ENCODE peak calls at places on chromosome 3, in six cellular contexts. One of them, this sample, is unnamed.

GRCh38 chr3:40333416-40333815 is 23.9 kb downstream of the EIF1B start:
- DNase-seq in GM12878: no peak
- DNase-seq in K562: no peak
- DNase-seq in HepG2: no peak
- DNase-seq in SK-N-SH: peak; percentile 25
- DNase-seq in H1: no peak
- DNase-seq in this sample: no peak

GRCh38 chr3:45659661-45660566 is 29.3 kb upstream of the SACM1L start:
- DNase-seq in GM12878: peak; percentile 20
- DNase-seq in K562: peak; percentile 80
- DNase-seq in HepG2: peak; percentile 81
- DNase-seq in SK-N-SH: peak; percentile 71
- DNase-seq in H1: peak; percentile 47
- DNase-seq in this sample: no peak

GRCh38 chr3:157170861-157171260 is 10.9 kb upstream of the CCNL1 start:
- DNase-seq in GM12878: no peak
- DNase-seq in K562: peak; percentile 69
- DNase-seq in HepG2: no peak
- DNase-seq in SK-N-SH: no peak
- DNase-seq in H1: no peak
- DNase-seq in this sample: peak; percentile 93

GRCh38 chr3:148604270-148605085 is 93.2 kb upstream of the AGTR1 start:
- DNase-seq in GM12878: no peak
- DNase-seq in K562: no peak
- DNase-seq in HepG2: no peak
- DNase-seq in SK-N-SH: no peak
- DNase-seq in H1: no peak
- DNase-seq in this sample: no peak

GRCh38 chr3:17035033-17035432 is 150.3 kb downstream of the PLCL2 start:
- DNase-seq in GM12878: no peak
- DNase-seq in K562: no peak
- DNase-seq in HepG2: no peak
- DNase-seq in SK-N-SH: no peak
- DNase-seq in H1: no peak
- DNase-seq in this sample: peak; percentile 66

GRCh38 chr3:30518201-30518864 is 88.1 kb upstream of the TGFBR2 start:
- DNase-seq in GM12878: no peak
- DNase-seq in K562: no peak
- DNase-seq in HepG2: peak; percentile 68
- DNase-seq in SK-N-SH: no peak
- DNase-seq in H1: no peak
- DNase-seq in this sample: no peak

GRCh38 chr3:15693340-15693739 is 91.8 kb downstream of the BTD start:
- DNase-seq in GM12878: no peak
- DNase-seq in K562: no peak
- DNase-seq in HepG2: no peak
- DNase-seq in SK-N-SH: no peak
- DNase-seq in H1: no peak
- DNase-seq in this sample: no peak

GRCh38 chr3:119237299-119237698 is 3.4 kb downstream of the B4GALT4 start:
- DNase-seq in GM12878: no peak
- DNase-seq in K562: no peak
- DNase-seq in HepG2: no peak
- DNase-seq in SK-N-SH: no peak
- DNase-seq in H1: no peak
- DNase-seq in this sample: no peak

GRCh38 chr3:40255532-40255931 is 54.0 kb upstream of the EIF1B start:
- DNase-seq in GM12878: no peak
- DNase-seq in K562: no peak
- DNase-seq in HepG2: no peak
- DNase-seq in SK-N-SH: no peak
- DNase-seq in H1: no peak
- DNase-seq in this sample: no peak

GRCh38 chr3:142498397-142499180 is 50.8 kb upstream of the XRN1 start:
- DNase-seq in GM12878: no peak
- DNase-seq in K562: no peak
- DNase-seq in HepG2: no peak
- DNase-seq in SK-N-SH: no peak
- DNase-seq in H1: no peak
- DNase-seq in this sample: no peak

GRCh38 chr3:82163907-82164520 is 402.6 kb upstream of the GBE1 start:
- DNase-seq in GM12878: no peak
- DNase-seq in K562: no peak
- DNase-seq in HepG2: no peak
- DNase-seq in SK-N-SH: no peak
- DNase-seq in H1: no peak
- DNase-seq in this sample: no peak

GRCh38 chr3:5635746-5636145 is 448.2 kb downstream of the EDEM1 start:
- DNase-seq in GM12878: no peak
- DNase-seq in K562: no peak
- DNase-seq in HepG2: no peak
- DNase-seq in SK-N-SH: no peak
- DNase-seq in H1: no peak
- DNase-seq in this sample: no peak

GRCh38 chr3:5638550-5638949 is 451.0 kb downstream of the EDEM1 start:
- DNase-seq in GM12878: no peak
- DNase-seq in K562: no peak
- DNase-seq in HepG2: no peak
- DNase-seq in SK-N-SH: no peak
- DNase-seq in H1: no peak
- DNase-seq in this sample: no peak

GRCh38 chr3:5630396-5630795 is 442.9 kb downstream of the EDEM1 start:
- DNase-seq in GM12878: no peak
- DNase-seq in K562: no peak
- DNase-seq in HepG2: no peak
- DNase-seq in SK-N-SH: no peak
- DNase-seq in H1: no peak
- DNase-seq in this sample: no peak

GRCh38 chr3:5633960-5634359 is 446.5 kb downstream of the EDEM1 start:
- DNase-seq in GM12878: no peak
- DNase-seq in K562: no peak
- DNase-seq in HepG2: no peak
- DNase-seq in SK-N-SH: no peak
- DNase-seq in H1: no peak
- DNase-seq in this sample: no peak

DNA sequence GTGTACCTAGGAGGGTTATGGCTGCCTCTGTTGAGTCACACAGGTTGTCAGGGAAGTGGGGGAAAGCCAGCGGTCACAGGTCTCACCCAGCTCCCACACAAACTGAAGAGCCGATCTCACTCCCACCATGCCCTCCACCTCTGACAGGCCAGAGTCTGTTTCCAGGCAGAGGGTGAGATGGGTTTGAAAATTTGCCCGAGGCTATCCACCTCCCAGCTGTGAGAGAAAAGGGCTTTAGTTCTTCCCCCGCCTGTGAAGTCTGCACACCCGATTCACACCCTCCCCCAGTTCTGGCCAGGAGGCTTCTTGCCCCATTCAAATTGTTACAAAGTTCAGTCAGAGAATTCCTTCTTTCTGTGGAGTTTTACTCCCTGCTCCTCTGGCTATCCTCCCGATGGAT is 446.9 kb downstream of the EDEM1 start:
- DNase-seq in GM12878: no peak
- DNase-seq in K562: no peak
- DNase-seq in HepG2: no peak
- DNase-seq in SK-N-SH: no peak
- DNase-seq in H1: no peak
- DNase-seq in this sample: no peak
- TF ChIP-seq POLR2AphosphoS5 in GM12878: no peak
- TF ChIP-seq POLR2AphosphoS5 in K562: no peak
- TF ChIP-seq POLR2AphosphoS5 in HepG2: no peak
- TF ChIP-seq POLR2AphosphoS5 in SK-N-SH: no peak
- TF ChIP-seq POLR2AphosphoS5 in H1: no peak
- TF ChIP-seq POLR2AphosphoS5 in this sample: no peak

DNA sequence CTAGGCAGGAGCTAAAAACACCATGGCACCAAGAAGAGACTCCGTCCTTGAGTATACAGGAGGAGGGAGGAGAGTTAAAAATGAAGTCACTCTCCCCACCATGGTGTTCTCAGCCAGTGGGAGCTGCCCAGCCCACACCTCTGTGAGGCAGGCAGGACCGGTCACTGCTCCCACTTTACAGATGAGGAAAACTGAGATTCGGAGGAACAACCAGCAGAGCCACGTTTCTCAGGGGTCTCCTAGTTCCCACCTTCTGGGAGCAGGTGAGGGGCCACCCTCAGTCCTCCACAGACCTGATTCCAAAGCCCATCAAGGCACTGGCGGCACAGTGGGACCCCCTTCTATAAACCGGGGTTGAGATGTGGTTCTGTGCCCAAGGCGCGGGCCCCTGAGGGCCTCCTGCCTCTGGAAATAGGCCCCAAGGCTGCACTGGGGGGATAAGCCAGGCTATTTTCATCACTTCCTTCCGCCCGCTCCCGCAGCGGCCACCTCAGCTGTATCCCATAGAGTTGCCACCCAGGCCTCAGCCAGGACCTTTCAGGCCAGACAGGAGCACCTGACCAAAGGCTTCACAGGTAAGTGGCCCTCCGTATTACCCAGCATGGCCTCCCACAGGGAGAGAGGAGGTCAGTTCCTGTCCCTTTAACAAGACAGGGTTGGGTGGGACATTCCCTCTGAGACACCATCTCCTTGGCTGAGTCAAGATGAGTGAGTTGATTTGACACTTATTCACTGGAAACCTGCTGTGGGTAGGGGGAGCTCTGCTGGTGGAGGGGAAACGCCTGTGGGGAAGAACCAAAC is at the start of gene GP9:
- DNase-seq in GM12878: no peak
- DNase-seq in K562: no peak
- DNase-seq in HepG2: no peak
- DNase-seq in SK-N-SH: no peak
- DNase-seq in H1: no peak
- DNase-seq in this sample: no peak
- H3K27ac ChIP-seq in GM12878: no peak within 1 kb of the TSS
- H3K27ac ChIP-seq in K562: no peak within 1 kb of the TSS
- H3K27ac ChIP-seq in HepG2: no peak within 1 kb of the TSS
- H3K27ac ChIP-seq in SK-N-SH: peak within 1 kb of the TSS; percentile 50
- H3K27ac ChIP-seq in H1: no peak within 1 kb of the TSS
- H3K27ac ChIP-seq in this sample: no peak within 1 kb of the TSS

DNA sequence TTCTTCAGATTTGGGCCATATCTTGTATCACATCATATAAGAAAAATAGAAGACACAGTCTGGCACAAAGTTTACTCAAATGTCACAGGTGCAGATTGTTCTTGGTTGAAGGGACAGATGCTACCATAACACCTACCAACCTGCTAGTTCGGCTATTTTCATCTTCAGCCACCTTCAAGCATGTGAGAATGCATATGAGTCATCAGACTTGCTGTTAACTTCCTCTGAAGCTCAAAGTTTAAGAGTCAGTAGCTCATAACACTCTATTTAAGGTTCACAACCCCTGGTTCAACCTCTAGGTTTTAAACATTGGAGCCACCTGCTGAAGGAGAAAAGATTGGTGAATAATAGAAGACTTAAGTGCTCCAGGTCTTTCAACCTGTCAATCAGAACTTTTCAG is 522.8 kb downstream of the NLGN1 start:
- DNase-seq in GM12878: no peak
- DNase-seq in K562: no peak
- DNase-seq in HepG2: no peak
- DNase-seq in SK-N-SH: no peak
- DNase-seq in H1: no peak
- DNase-seq in this sample: no peak
- TF ChIP-seq GABPA in GM12878: no peak
- TF ChIP-seq GABPA in K562: no peak
- TF ChIP-seq GABPA in HepG2: no peak
- TF ChIP-seq GABPA in SK-N-SH: no peak
- TF ChIP-seq GABPA in H1: no peak
- TF ChIP-seq GABPA in this sample: no peak

GRCh38 chr3:48662753-48663488 is at the start of gene CELSR3:
- DNase-seq in GM12878: peak; percentile 33
- DNase-seq in K562: peak; percentile 84
- DNase-seq in HepG2: peak; percentile 69
- DNase-seq in SK-N-SH: peak; percentile 92
- DNase-seq in H1: peak; percentile 73
- DNase-seq in this sample: peak; percentile 84
- TF ChIP-seq POLR2AphosphoS5 in GM12878: no peak
- TF ChIP-seq POLR2AphosphoS5 in K562: no peak
- TF ChIP-seq POLR2AphosphoS5 in HepG2: peak; percentile 44
- TF ChIP-seq POLR2AphosphoS5 in SK-N-SH: peak; percentile 85
- TF ChIP-seq POLR2AphosphoS5 in H1: peak; percentile 99
- TF ChIP-seq POLR2AphosphoS5 in this sample: no peak

DNA sequence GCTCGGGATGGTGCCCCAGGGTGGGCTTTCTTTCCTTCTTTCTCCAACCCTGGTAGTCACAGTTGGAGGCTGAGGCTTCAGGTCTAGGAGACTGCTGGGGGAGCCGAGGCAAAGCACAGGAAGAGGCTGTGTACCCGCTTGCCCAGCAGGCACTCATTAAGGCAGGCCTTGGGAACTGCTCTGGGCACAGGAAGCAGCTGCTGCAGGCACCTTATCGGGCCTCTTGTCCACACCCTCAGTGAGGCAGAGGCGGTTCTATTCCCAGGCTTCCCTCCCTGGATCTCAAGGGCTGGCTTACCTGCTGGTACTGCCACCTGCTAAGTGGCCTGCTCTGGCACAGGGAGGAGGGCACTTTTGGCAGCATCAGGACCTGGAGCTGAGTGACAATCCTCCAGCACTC is 15.8 kb upstream of the GRM2 start:
- DNase-seq in GM12878: no peak
- DNase-seq in K562: no peak
- DNase-seq in HepG2: no peak
- DNase-seq in SK-N-SH: no peak
- DNase-seq in H1: no peak
- DNase-seq in this sample: no peak
- H3K27ac ChIP-seq in GM12878: no peak overlapping the region
- H3K27ac ChIP-seq in K562: no peak overlapping the region
- H3K27ac ChIP-seq in HepG2: no peak overlapping the region
- H3K27ac ChIP-seq in SK-N-SH: no peak overlapping the region
- H3K27ac ChIP-seq in H1: peak overlapping the region; percentile 57
- H3K27ac ChIP-seq in this sample: no peak overlapping the region

DNA sequence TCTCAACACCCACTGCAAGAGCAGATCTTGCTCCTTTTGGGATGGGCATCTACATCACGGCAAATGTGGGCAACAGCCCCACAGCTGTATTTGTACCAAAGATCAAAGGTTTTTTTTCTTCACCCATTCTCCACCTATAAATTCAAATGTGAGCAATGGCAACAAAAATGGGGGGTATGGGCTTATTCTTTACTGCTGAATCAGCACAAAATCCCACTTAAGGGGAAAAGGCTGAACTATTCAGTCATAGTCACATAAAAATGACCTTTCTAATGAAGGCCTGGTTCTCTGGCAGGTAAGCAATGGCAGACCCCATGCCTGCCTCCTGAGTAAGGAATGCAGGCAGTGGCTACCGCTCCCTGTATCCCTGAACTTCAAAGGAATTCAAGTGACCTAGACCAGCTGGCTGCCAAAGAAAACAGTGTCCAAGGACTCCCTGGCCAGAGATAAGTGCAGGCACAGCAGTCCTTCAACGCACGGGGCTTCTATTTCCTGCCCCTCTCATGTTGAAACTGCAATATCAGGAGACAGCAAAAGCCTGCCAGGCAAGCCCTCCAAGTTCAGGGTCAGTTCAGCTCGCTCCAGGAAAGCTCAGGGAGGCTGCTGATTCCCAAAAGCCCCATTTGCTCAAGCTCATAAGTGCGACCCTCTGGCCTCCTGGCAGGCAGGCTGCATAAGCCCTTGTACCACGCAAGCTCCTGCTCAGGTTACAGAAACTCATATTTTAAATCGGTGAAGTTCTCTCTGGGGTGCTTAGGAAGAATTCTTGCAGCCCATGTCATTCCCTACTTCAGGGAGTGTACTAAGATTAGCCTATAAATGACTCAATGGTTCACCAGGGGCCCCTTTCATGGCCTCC is 134.1 kb downstream of the PDZRN3 start:
- DNase-seq in GM12878: no peak
- DNase-seq in K562: no peak
- DNase-seq in HepG2: peak; percentile 49
- DNase-seq in SK-N-SH: no peak
- DNase-seq in H1: no peak
- DNase-seq in this sample: no peak
- TF ChIP-seq GABPA in GM12878: no peak
- TF ChIP-seq GABPA in K562: no peak
- TF ChIP-seq GABPA in HepG2: no peak
- TF ChIP-seq GABPA in SK-N-SH: no peak
- TF ChIP-seq GABPA in H1: no peak
- TF ChIP-seq GABPA in this sample: no peak

GRCh38 chr3:56001991-56002390 is 466.3 kb downstream of the ERC2 start:
- DNase-seq in GM12878: no peak
- DNase-seq in K562: no peak
- DNase-seq in HepG2: no peak
- DNase-seq in SK-N-SH: no peak
- DNase-seq in H1: no peak
- DNase-seq in this sample: no peak
- TF ChIP-seq POLR2AphosphoS5 in GM12878: no peak
- TF ChIP-seq POLR2AphosphoS5 in K562: no peak
- TF ChIP-seq POLR2AphosphoS5 in HepG2: no peak
- TF ChIP-seq POLR2AphosphoS5 in SK-N-SH: no peak
- TF ChIP-seq POLR2AphosphoS5 in H1: no peak
- TF ChIP-seq POLR2AphosphoS5 in this sample: no peak

This sample was measured in HL-60.